ENCODE peak calls at places on chromosomes 3 and 15, in seven cellular contexts. One of them, this sample, is unnamed.

GRCh38 chr3:50607271-50608091 is 4.1 kb downstream of the CISH start:
- DNase-seq in GM13976: no peak
- DNase-seq in CD14-positive monocyte: no peak
- DNase-seq in fibroblast of the aortic adventitia: no peak
- DNase-seq in RWPE1: no peak
- DNase-seq in astrocyte of the spinal cord: no peak
- DNase-seq in fibroblast of mammary gland: no peak
- DNase-seq in this sample: no peak

GRCh38 chr15:69225355-69226027 is 65.1 kb downstream of the GLCE start:
- DNase-seq in GM13976: no peak
- DNase-seq in astrocyte of the spinal cord: peak; percentile 58
- DNase-seq in fibroblast of mammary gland: peak; percentile 65
- DNase-seq in RWPE1: peak; percentile 13
- DNase-seq in CD14-positive monocyte: no peak
- DNase-seq in fibroblast of the aortic adventitia: peak; percentile 70
- DNase-seq in this sample: peak; percentile 5

GRCh38 chr15:28901987-28902745 is 16.4 kb downstream of the APBA2 start:
- DNase-seq in RWPE1: no peak
- DNase-seq in fibroblast of the aortic adventitia: no peak
- DNase-seq in astrocyte of the spinal cord: no peak
- DNase-seq in fibroblast of mammary gland: no peak
- DNase-seq in CD14-positive monocyte: no peak
- DNase-seq in GM13976: no peak
- DNase-seq in this sample: no peak

GRCh38 chr3:36596411-36596810 is 167.9 kb downstream of the DCLK3 start:
- DNase-seq in CD14-positive monocyte: no peak
- DNase-seq in astrocyte of the spinal cord: no peak
- DNase-seq in GM13976: no peak
- DNase-seq in fibroblast of the aortic adventitia: no peak
- DNase-seq in RWPE1: no peak
- DNase-seq in fibroblast of mammary gland: peak; percentile 11
- DNase-seq in this sample: no peak

GRCh38 chr3:66153961-66154923 is 66.6 kb upstream of the SLC25A26 start:
- DNase-seq in fibroblast of the aortic adventitia: peak; percentile 62
- DNase-seq in GM13976: no peak
- DNase-seq in astrocyte of the spinal cord: peak; percentile 11
- DNase-seq in RWPE1: no peak
- DNase-seq in CD14-positive monocyte: no peak
- DNase-seq in fibroblast of mammary gland: peak; percentile 43
- DNase-seq in this sample: no peak

GRCh38 chr15:59255647-59256380 is 49.2 kb downstream of the LDHAL6B start:
- DNase-seq in fibroblast of the aortic adventitia: no peak
- DNase-seq in fibroblast of mammary gland: no peak
- DNase-seq in astrocyte of the spinal cord: no peak
- DNase-seq in GM13976: no peak
- DNase-seq in CD14-positive monocyte: no peak
- DNase-seq in RWPE1: no peak
- DNase-seq in this sample: no peak

GRCh38 chr3:151766454-151766853 is 32.7 kb downstream of the AADACL2 start:
- DNase-seq in CD14-positive monocyte: no peak
- DNase-seq in RWPE1: no peak
- DNase-seq in astrocyte of the spinal cord: peak; percentile 12
- DNase-seq in fibroblast of mammary gland: peak; percentile 60
- DNase-seq in GM13976: no peak
- DNase-seq in fibroblast of the aortic adventitia: peak; percentile 67
- DNase-seq in this sample: no peak

GRCh38 chr3:99659032-99659431 is 20.6 kb downstream of the COL8A1 start:
- DNase-seq in GM13976: no peak
- DNase-seq in astrocyte of the spinal cord: peak; percentile 99
- DNase-seq in fibroblast of mammary gland: peak; percentile 100
- DNase-seq in fibroblast of the aortic adventitia: peak; percentile 97
- DNase-seq in CD14-positive monocyte: no peak
- DNase-seq in RWPE1: peak; percentile 79
- DNase-seq in this sample: peak; percentile 91

GRCh38 chr15:88089019-88089603 is 167.4 kb downstream of the NTRK3 start:
- DNase-seq in CD14-positive monocyte: no peak
- DNase-seq in fibroblast of mammary gland: no peak
- DNase-seq in GM13976: no peak
- DNase-seq in fibroblast of the aortic adventitia: peak; percentile 72
- DNase-seq in RWPE1: no peak
- DNase-seq in astrocyte of the spinal cord: no peak
- DNase-seq in this sample: no peak

GRCh38 chr3:17090271-17090992 is 205.7 kb downstream of the PLCL2 start:
- DNase-seq in RWPE1: no peak
- DNase-seq in CD14-positive monocyte: no peak
- DNase-seq in GM13976: no peak
- DNase-seq in fibroblast of mammary gland: no peak
- DNase-seq in fibroblast of the aortic adventitia: no peak
- DNase-seq in astrocyte of the spinal cord: no peak
- DNase-seq in this sample: no peak

GRCh38 chr15:31307270-31308184 is 19.1 kb upstream of the KLF13 start:
- DNase-seq in fibroblast of mammary gland: no peak
- DNase-seq in RWPE1: no peak
- DNase-seq in astrocyte of the spinal cord: no peak
- DNase-seq in fibroblast of the aortic adventitia: no peak
- DNase-seq in GM13976: no peak
- DNase-seq in CD14-positive monocyte: peak; percentile 28
- DNase-seq in this sample: no peak

GRCh38 chr3:172844428-172844827 is 93.9 kb downstream of the ECT2 start:
- DNase-seq in CD14-positive monocyte: no peak
- DNase-seq in astrocyte of the spinal cord: no peak
- DNase-seq in fibroblast of mammary gland: no peak
- DNase-seq in RWPE1: no peak
- DNase-seq in GM13976: no peak
- DNase-seq in fibroblast of the aortic adventitia: no peak
- DNase-seq in this sample: no peak

GRCh38 chr15:66253643-66254363 is at the start of gene MEGF11:
- DNase-seq in RWPE1: peak; percentile 39
- DNase-seq in astrocyte of the spinal cord: peak; percentile 30
- DNase-seq in fibroblast of mammary gland: peak; percentile 28
- DNase-seq in GM13976: peak; percentile 36
- DNase-seq in fibroblast of the aortic adventitia: peak; percentile 35
- DNase-seq in CD14-positive monocyte: no peak
- DNase-seq in this sample: no peak

GRCh38 chr3:15220056-15220455 is 14.0 kb downstream of the CAPN7 start:
- DNase-seq in fibroblast of the aortic adventitia: no peak
- DNase-seq in RWPE1: no peak
- DNase-seq in astrocyte of the spinal cord: no peak
- DNase-seq in GM13976: no peak
- DNase-seq in fibroblast of mammary gland: no peak
- DNase-seq in CD14-positive monocyte: no peak
- DNase-seq in this sample: no peak

GRCh38 chr15:95362306-95362705 is 968.2 kb upstream of the NR2F2 start:
- DNase-seq in astrocyte of the spinal cord: no peak
- DNase-seq in RWPE1: no peak
- DNase-seq in fibroblast of mammary gland: no peak
- DNase-seq in CD14-positive monocyte: no peak
- DNase-seq in fibroblast of the aortic adventitia: no peak
- DNase-seq in GM13976: no peak
- DNase-seq in this sample: no peak
- TF ChIP-seq CTCF in astrocyte of the spinal cord: no peak
- TF ChIP-seq CTCF in RWPE1: no peak
- TF ChIP-seq CTCF in fibroblast of mammary gland: no peak
- TF ChIP-seq CTCF in CD14-positive monocyte: no peak
- TF ChIP-seq CTCF in fibroblast of the aortic adventitia: no peak
- TF ChIP-seq CTCF in GM13976: no peak
- TF ChIP-seq CTCF in this sample: no peak

DNA sequence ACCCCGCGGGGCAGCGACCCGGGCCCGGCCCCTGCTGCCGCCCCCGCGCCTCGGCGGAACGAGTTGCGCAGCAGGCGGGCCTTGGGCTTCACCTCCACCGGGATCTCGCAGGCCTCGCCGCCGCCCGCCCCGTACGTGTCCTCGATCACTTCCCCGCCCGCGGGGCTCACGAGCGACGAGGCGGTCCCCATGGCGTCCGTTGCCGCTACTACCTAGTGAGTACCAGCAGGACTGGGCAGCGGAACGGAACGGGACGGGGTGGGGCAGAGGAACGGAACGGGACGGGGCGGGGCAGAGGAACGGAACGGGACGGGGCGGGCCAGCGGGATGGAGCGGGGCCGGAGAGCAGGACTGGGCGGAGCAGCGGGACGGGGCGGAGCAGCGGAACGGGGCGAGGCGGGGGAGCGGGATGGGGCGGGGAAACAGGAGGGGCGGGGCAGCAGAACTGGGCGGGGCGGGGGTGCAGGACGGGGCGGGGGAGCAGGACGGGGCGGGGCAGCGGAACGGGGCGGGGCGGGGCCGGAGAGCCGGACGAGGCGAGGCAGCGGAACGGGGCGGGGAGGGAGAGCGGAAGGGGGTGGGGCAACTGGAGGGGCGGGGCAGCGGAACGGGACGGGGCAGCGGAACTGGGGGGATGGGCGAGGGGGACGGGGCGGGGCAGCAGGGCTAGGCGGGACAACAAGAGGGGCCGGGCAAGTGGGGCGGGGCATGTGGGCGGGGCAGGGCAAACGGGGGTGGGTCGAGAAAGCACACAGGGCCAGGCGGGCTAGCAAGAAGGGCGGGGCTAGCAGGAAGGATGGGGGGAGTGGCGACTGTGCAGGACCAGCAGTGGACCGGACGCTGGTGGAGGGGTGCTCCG is at the start of gene NPHP3:
- DNase-seq in astrocyte of the spinal cord: peak; percentile 97
- DNase-seq in fibroblast of mammary gland: peak; percentile 92
- DNase-seq in fibroblast of the aortic adventitia: peak; percentile 96
- DNase-seq in GM13976: peak; percentile 99
- DNase-seq in RWPE1: peak; percentile 97
- DNase-seq in CD14-positive monocyte: peak; percentile 97
- DNase-seq in this sample: peak; percentile 98
- TF ChIP-seq CTCF in astrocyte of the spinal cord: no peak
- TF ChIP-seq CTCF in fibroblast of mammary gland: no peak
- TF ChIP-seq CTCF in fibroblast of the aortic adventitia: no peak
- TF ChIP-seq CTCF in GM13976: no peak
- TF ChIP-seq CTCF in RWPE1: no peak
- TF ChIP-seq CTCF in CD14-positive monocyte: no peak
- TF ChIP-seq CTCF in this sample: no peak

GRCh38 chr15:77547801-77548607 is 84.7 kb downstream of the LINGO1 start:
- DNase-seq in fibroblast of the aortic adventitia: no peak
- DNase-seq in astrocyte of the spinal cord: no peak
- DNase-seq in RWPE1: no peak
- DNase-seq in CD14-positive monocyte: peak; percentile 30
- DNase-seq in fibroblast of mammary gland: no peak
- DNase-seq in GM13976: no peak
- DNase-seq in this sample: no peak

GRCh38 chr15:77549552-77550274 is 83.0 kb downstream of the LINGO1 start:
- DNase-seq in CD14-positive monocyte: no peak
- DNase-seq in GM13976: no peak
- DNase-seq in fibroblast of the aortic adventitia: no peak
- DNase-seq in astrocyte of the spinal cord: no peak
- DNase-seq in fibroblast of mammary gland: no peak
- DNase-seq in RWPE1: no peak
- DNase-seq in this sample: no peak

GRCh38 chr15:77546870-77547269 is 85.8 kb downstream of the LINGO1 start:
- DNase-seq in GM13976: no peak
- DNase-seq in RWPE1: no peak
- DNase-seq in fibroblast of mammary gland: no peak
- DNase-seq in CD14-positive monocyte: peak; percentile 1
- DNase-seq in astrocyte of the spinal cord: no peak
- DNase-seq in fibroblast of the aortic adventitia: no peak
- DNase-seq in this sample: no peak

GRCh38 chr15:77550275-77551251 is 82.1 kb downstream of the LINGO1 start:
- DNase-seq in GM13976: no peak
- DNase-seq in RWPE1: no peak
- DNase-seq in fibroblast of mammary gland: no peak
- DNase-seq in fibroblast of the aortic adventitia: no peak
- DNase-seq in CD14-positive monocyte: no peak
- DNase-seq in astrocyte of the spinal cord: no peak
- DNase-seq in this sample: no peak

GRCh38 chr15:77548608-77549551 is 83.8 kb downstream of the LINGO1 start:
- DNase-seq in fibroblast of mammary gland: no peak
- DNase-seq in GM13976: no peak
- DNase-seq in CD14-positive monocyte: no peak
- DNase-seq in astrocyte of the spinal cord: no peak
- DNase-seq in RWPE1: no peak
- DNase-seq in fibroblast of the aortic adventitia: no peak
- DNase-seq in this sample: no peak
- TF ChIP-seq CTCF in fibroblast of mammary gland: no peak
- TF ChIP-seq CTCF in GM13976: peak; percentile 1
- TF ChIP-seq CTCF in CD14-positive monocyte: no peak
- TF ChIP-seq CTCF in astrocyte of the spinal cord: no peak
- TF ChIP-seq CTCF in RWPE1: no peak
- TF ChIP-seq CTCF in fibroblast of the aortic adventitia: no peak
- TF ChIP-seq CTCF in this sample: no peak

GRCh38 chr3:155872904-155873646 is 2.6 kb downstream of the GMPS start:
- DNase-seq in RWPE1: no peak
- DNase-seq in CD14-positive monocyte: no peak
- DNase-seq in astrocyte of the spinal cord: no peak
- DNase-seq in fibroblast of the aortic adventitia: no peak
- DNase-seq in GM13976: no peak
- DNase-seq in fibroblast of mammary gland: no peak
- DNase-seq in this sample: no peak

GRCh38 chr3:155871746-155872158 is 1.3 kb downstream of the GMPS start:
- DNase-seq in RWPE1: no peak
- DNase-seq in fibroblast of mammary gland: no peak
- DNase-seq in CD14-positive monocyte: no peak
- DNase-seq in GM13976: no peak
- DNase-seq in astrocyte of the spinal cord: peak; percentile 37
- DNase-seq in fibroblast of the aortic adventitia: peak; percentile 33
- DNase-seq in this sample: no peak

GRCh38 chr3:155870945-155871745 is 695 bp downstream of the GMPS start:
- DNase-seq in astrocyte of the spinal cord: no peak
- DNase-seq in CD14-positive monocyte: peak; percentile 49
- DNase-seq in RWPE1: peak; percentile 57
- DNase-seq in GM13976: peak; percentile 70
- DNase-seq in fibroblast of the aortic adventitia: no peak
- DNase-seq in fibroblast of mammary gland: peak; percentile 25
- DNase-seq in this sample: no peak

GRCh38 chr3:155869664-155870063 is 786 bp upstream of the GMPS start:
- DNase-seq in CD14-positive monocyte: no peak
- DNase-seq in fibroblast of mammary gland: no peak
- DNase-seq in astrocyte of the spinal cord: no peak
- DNase-seq in fibroblast of the aortic adventitia: no peak
- DNase-seq in GM13976: no peak
- DNase-seq in RWPE1: no peak
- DNase-seq in this sample: no peak

DNA sequence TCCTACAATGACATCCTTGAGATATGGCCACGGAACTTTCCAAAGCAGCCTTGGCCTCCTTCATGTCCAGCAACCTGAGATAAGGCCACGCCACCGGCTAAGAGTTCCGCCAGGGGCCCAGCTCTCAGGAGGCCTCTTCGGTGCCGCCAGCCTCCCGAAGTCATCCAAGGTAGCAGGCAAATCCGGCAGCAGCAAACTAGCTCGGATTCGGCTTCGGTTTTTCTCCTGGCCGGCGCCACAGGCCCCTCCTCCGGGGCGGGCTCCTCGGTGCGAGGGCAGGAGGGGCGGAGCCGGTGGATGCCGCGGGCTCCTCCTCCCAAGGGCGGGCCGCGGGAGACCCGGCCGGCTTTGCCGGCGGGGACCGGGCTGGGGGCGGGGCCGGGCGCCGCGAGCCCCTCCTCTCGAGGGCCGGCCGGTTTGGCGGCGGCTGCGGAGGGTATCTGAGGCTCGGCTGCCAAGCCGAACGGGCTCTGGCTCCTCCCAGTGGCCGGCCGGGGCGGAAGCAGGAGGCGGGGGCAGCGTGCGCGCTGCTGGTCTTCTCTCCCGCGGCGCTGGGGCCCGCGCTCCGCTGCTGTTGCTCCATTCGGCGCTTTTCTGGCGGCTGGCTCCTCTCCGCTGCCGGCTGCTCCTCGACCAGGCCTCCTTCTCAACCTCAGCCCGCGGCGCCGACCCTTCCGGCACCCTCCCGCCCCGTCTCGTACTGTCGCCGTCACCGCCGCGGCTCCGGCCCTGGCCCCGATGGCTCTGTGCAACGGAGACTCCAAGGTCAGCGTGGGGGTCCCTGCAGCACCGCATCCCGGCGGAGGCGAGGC is at the start of gene GMPS:
- DNase-seq in RWPE1: peak; percentile 95
- DNase-seq in fibroblast of the aortic adventitia: peak; percentile 87
- DNase-seq in fibroblast of mammary gland: peak; percentile 84
- DNase-seq in astrocyte of the spinal cord: peak; percentile 96
- DNase-seq in CD14-positive monocyte: peak; percentile 90
- DNase-seq in GM13976: peak; percentile 98
- DNase-seq in this sample: peak; percentile 81
- TF ChIP-seq CTCF in RWPE1: peak; percentile 53
- TF ChIP-seq CTCF in fibroblast of the aortic adventitia: peak; percentile 22
- TF ChIP-seq CTCF in fibroblast of mammary gland: no peak
- TF ChIP-seq CTCF in astrocyte of the spinal cord: peak; percentile 23
- TF ChIP-seq CTCF in CD14-positive monocyte: peak; percentile 62
- TF ChIP-seq CTCF in GM13976: peak; percentile 72
- TF ChIP-seq CTCF in this sample: peak; percentile 29